ENCODE peak calls at places on chromosome 2, in eight cellular contexts. P, H, M, K, X, W, U and A are unnamed samples.

GRCh38 chr2:9538000-9538507 is 17.6 kb downstream of the ADAM17 start:
- DNase-seq in P (no peak), H (no peak), M (no peak), K (no peak), X (no peak), W (no peak), U (peak), A (no peak)

GRCh38 chr2:28439763-28440162 is 47.1 kb downstream of the FOSL2 start:
- DNase-seq in P (no peak), H (peak), M (no peak), K (no peak), X (no peak), W (no peak), U (no peak), A (no peak)

GRCh38 chr2:85593023-85593422 is 2.5 kb upstream of the RNF181 start:
- DNase-seq in P (no peak), H (no peak), M (no peak), K (no peak), X (no peak), W (no peak), U (no peak), A (no peak)

GRCh38 chr2:122960727-122961641 is 1064.1 kb upstream of the CNTNAP5 start:
- DNase-seq in P (no peak), H (peak), M (no peak), K (no peak), X (no peak), W (no peak), U (no peak), A (no peak)

GRCh38 chr2:84160461-84160860 is 298.6 kb downstream of the SUCLG1 start:
- DNase-seq in P (peak), H (no peak), M (no peak), K (no peak), X (no peak), W (no peak), U (no peak), A (no peak)

GRCh38 chr2:188607501-188607900 is 315.8 kb downstream of the GULP1 start:
- DNase-seq in P (no peak), H (no peak), M (no peak), K (no peak), X (no peak), W (no peak), U (no peak), A (no peak)

GRCh38 chr2:68692511-68692910 is 42.1 kb upstream of the ARHGAP25 start:
- DNase-seq in P (no peak), H (peak), M (no peak), K (no peak), X (no peak), W (no peak), U (no peak), A (no peak)

GRCh38 chr2:100957971-100958653 is 44.0 kb upstream of the RPL31 start:
- DNase-seq in P (peak), H (peak), M (no peak), K (no peak), X (no peak), W (no peak), U (peak), A (no peak)

GRCh38 chr2:236803621-236804020 is 234.0 kb downstream of the ACKR3 start:
- DNase-seq in P (no peak), H (no peak), M (peak), K (no peak), X (no peak), W (no peak), U (no peak), A (no peak)

GRCh38 chr2:118705032-118705431 is 142.4 kb downstream of the EN1 start:
- DNase-seq in P (no peak), H (no peak), M (no peak), K (no peak), X (no peak), W (no peak), U (peak), A (no peak)

GRCh38 chr2:106882658-106883057 is 3.3 kb downstream of the ST6GAL2 start:
- DNase-seq in P (no peak), H (no peak), M (no peak), K (no peak), X (no peak), W (no peak), U (no peak), A (no peak)

GRCh38 chr2:152491139-152491472 is 156.1 kb downstream of the FMNL2 start:
- DNase-seq in P (no peak), H (no peak), M (no peak), K (no peak), X (no peak), W (no peak), U (no peak), A (no peak)

GRCh38 chr2:234690569-234691225 is 193.8 kb upstream of the ARL4C start:
- DNase-seq in P (no peak), H (no peak), M (no peak), K (no peak), X (no peak), W (no peak), U (peak), A (no peak)

GRCh38 chr2:223513771-223514455 is 88.2 kb downstream of the SCG2 start:
- DNase-seq in P (no peak), H (no peak), M (no peak), K (no peak), X (no peak), W (no peak), U (peak), A (no peak)

GRCh38 chr2:6877402-6878305 is at the start of gene RSAD2:
- DNase-seq in P (no peak), H (peak), M (no peak), K (no peak), X (no peak), W (no peak), U (peak), A (no peak)
- TF ChIP-seq CTCF in P (no peak), H (no peak), M (no peak), K (no peak), X (no peak), W (no peak), U (no peak), A (no peak)

GRCh38 chr2:157782057-157782845 is 93.9 kb downstream of the ACVR1 start:
- DNase-seq in P (peak), H (no peak), M (no peak), K (no peak), X (peak), W (no peak), U (peak), A (no peak)
- TF ChIP-seq CTCF in P (peak), H (no peak), M (no peak), K (peak), X (peak), W (no peak), U (peak), A (peak)

GRCh38 chr2:239267411-239267941 is 133.3 kb downstream of the HDAC4 start:
- DNase-seq in P (peak), H (peak), M (no peak), K (no peak), X (no peak), W (no peak), U (peak), A (no peak)

GRCh38 chr2:239269959-239270358 is 130.9 kb downstream of the HDAC4 start:
- DNase-seq in P (peak), H (no peak), M (no peak), K (no peak), X (no peak), W (peak), U (no peak), A (no peak)

GRCh38 chr2:239268082-239268481 is 132.7 kb downstream of the HDAC4 start:
- DNase-seq in P (peak), H (peak), M (no peak), K (no peak), X (no peak), W (no peak), U (no peak), A (no peak)

GRCh38 chr2:239268549-239268948 is 132.3 kb downstream of the HDAC4 start:
- DNase-seq in P (peak), H (peak), M (no peak), K (no peak), X (no peak), W (no peak), U (no peak), A (no peak)

DNA sequence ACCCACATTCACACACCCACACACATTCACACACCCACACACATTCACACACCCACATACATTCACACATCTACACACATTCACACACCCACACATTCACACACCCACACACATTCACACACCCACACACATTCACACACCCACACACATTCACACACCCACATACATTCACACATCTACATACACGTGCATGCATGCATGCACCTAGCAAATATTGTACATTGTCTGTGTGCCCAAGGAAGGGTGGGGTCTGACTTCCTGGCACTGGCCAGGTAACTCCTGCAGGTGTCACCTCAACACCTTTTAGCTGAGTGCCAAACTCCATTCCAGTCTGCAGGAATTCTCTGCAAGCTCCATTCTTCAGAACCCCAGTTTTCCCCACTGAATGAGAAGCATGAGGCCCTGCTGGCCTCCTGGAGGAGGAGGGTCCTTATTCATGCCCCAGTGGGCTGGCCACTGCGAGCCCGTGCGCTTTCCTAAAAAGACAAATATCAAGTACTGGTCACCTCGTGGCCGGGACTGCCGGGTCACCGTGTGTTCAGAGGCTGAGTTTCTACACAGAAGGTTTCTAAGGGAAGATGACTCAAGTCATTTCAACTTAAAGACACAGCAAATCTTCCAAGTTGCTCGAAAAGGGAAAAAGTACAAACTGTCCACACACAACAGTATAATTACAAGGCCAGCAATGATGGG is 131.5 kb downstream of the HDAC4 start:
- DNase-seq in P (peak), H (no peak), M (no peak), K (no peak), X (no peak), W (peak), U (no peak), A (no peak)
- TF ChIP-seq CTCF in P (no peak), H (no peak), M (no peak), K (peak), X (no peak), W (no peak), U (no peak), A (no peak)

GRCh38 chr2:166104773-166105172 is 23.0 kb downstream of the SCN1A start:
- DNase-seq in P (no peak), H (no peak), M (no peak), K (no peak), X (no peak), W (no peak), U (no peak), A (no peak)

GRCh38 chr2:166104084-166104483 is 23.7 kb downstream of the SCN1A start:
- DNase-seq in P (no peak), H (no peak), M (no peak), K (no peak), X (no peak), W (no peak), U (no peak), A (no peak)

GRCh38 chr2:166112193-166112605 is 15.6 kb downstream of the SCN1A start:
- DNase-seq in P (no peak), H (no peak), M (no peak), K (no peak), X (no peak), W (no peak), U (peak), A (no peak)

GRCh38 chr2:166106431-166107015 is 21.3 kb downstream of the SCN1A start:
- DNase-seq in P (no peak), H (no peak), M (no peak), K (no peak), X (peak), W (no peak), U (peak), A (no peak)
- TF ChIP-seq CTCF in P (no peak), H (no peak), M (peak), K (peak), X (peak), W (no peak), U (peak), A (no peak)

GRCh38 chr2:165203689-165204559 is at the start of gene SCN3A:
- DNase-seq in P (no peak), H (no peak), M (peak), K (peak), X (peak), W (no peak), U (peak), A (no peak)
- TF ChIP-seq CTCF in P (peak), H (no peak), M (peak), K (peak), X (peak), W (no peak), U (peak), A (peak)

DNA sequence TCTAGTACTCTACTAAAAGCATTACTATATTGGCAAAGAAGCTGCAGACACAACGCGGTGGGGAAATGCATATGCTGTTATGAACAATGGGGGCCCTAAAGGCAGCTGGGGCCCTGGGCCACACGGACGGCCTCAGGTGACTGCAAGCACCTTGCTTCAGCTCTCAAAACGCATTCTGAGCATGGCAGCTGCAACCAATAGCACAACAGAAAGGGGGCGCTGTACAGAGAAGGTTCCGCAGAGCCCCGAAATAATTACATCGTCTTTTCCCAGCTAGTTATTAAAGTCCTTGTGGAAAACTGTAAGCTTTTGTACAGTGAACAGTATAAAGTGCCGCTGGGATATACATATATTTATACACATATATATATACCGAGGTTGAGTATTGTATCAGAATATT is 45.3 kb upstream of the PXDN start:
- DNase-seq in P (no peak), H (no peak), M (no peak), K (no peak), X (no peak), W (no peak), U (no peak), A (no peak)
- TF ChIP-seq CTCF in P (no peak), H (no peak), M (peak), K (no peak), X (no peak), W (no peak), U (no peak), A (peak)

DNA sequence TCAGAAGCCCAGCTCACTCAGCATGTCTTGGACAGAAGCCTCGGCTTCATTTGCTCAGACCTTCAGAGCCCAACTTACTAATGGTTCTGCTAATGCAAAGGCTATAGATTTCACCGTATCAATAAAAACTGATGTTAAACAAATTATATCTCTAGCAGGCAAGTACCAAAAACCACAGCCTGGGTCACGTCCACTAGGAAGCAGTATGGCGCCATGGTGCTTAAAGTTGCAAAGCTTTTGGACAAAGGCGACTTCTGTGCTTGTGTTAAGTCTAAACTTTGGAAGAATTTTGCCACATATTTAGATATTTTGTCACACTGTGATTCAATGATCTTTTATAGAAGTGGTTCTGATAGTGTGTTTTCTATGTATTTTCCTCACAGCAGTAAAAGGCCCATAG is 276.8 kb upstream of the PARD3B start:
- DNase-seq in P (no peak), H (no peak), M (no peak), K (no peak), X (no peak), W (no peak), U (peak), A (no peak)
- TF ChIP-seq CTCF in P (no peak), H (no peak), M (no peak), K (peak), X (no peak), W (no peak), U (no peak), A (no peak)

GRCh38 chr2:44920751-44921150 is 20.8 kb upstream of the SIX3 start:
- DNase-seq in P (no peak), H (no peak), M (no peak), K (no peak), X (no peak), W (no peak), U (no peak), A (no peak)
- TF ChIP-seq CTCF in P (no peak), H (no peak), M (no peak), K (peak), X (no peak), W (no peak), U (no peak), A (peak)

DNA sequence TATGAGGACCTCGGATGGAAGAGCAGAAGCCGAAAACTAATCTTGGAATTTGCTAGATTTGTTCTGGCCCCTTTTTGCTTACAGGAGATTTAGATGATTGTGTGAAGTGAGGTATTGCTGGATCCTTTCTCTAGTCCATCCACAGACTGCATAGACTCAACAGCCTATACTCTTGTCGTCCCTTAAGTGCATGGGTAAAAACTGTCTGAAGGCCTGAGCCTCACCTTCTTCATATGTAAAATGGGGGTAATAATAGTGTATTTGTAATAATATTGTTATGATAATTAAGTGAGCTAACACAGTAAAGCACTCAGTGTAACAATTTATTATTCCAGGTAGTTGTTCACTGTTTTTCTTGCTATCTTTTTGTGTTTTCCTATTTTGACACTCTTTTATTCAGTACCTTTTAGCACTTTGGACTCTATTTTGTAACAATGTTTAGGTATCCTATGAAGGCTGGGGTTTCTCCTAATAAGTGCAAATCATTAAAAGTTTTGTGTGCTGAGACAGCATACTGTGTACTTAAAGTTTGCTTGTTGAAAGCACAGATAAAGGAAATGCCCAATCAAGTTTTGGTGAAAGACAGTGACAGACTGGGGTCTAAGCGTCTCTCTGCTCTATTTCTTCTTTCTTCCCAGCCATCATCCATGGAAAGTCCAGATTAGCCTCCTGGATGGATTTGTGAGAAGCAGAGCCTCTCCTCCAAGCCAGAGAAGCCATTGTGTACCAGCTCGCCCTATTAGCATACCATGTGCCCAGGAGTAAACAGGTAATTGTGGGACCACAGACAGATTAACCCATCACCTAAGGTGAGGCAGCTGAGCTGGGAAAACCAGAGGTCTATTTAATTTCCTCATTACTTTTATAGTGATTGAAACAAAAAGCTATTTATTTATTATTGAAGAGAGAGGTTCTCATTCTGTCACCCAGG is 54.4 kb upstream of the NT5C1B start:
- DNase-seq in P (no peak), H (no peak), M (no peak), K (no peak), X (no peak), W (no peak), U (no peak), A (no peak)
- TF ChIP-seq CTCF in P (no peak), H (no peak), M (no peak), K (no peak), X (no peak), W (no peak), U (no peak), A (no peak)